ENCODE peak calls at places on chromosomes 4 and X, in six cellular contexts. C, Z, W, H, R and K are unnamed samples.

GRCh38 chrX:97238632-97239031 is 354.9 kb downstream of the RPA4 start:
- DNase-seq in H (no peak), R (peak), Z (no peak), C (peak), W (no peak), K (peak)

GRCh38 chrX:151153086-151153485 is 23.3 kb upstream of the GPR50 start:
- DNase-seq in C (peak), W (peak), H (peak), R (peak), Z (peak), K (peak)

GRCh38 chr4:101345271-101345595 is 2.1 kb downstream of the PPP3CA start:
- DNase-seq in R (peak), C (peak), W (no peak), H (no peak), Z (no peak), K (no peak)

GRCh38 chr4:28490669-28491068 is 1630.0 kb downstream of the STIM2 start:
- DNase-seq in C (no peak), W (no peak), Z (no peak), R (peak), H (no peak), K (no peak)

GRCh38 chr4:168677063-168677462 is 180.2 kb downstream of the PALLD start:
- DNase-seq in H (no peak), Z (peak), W (no peak), R (no peak), C (no peak), K (no peak)

GRCh38 chr4:78162821-78163220 is 105.7 kb downstream of the FRAS1 start:
- DNase-seq in Z (no peak), R (peak), C (no peak), H (no peak), W (no peak), K (no peak)

GRCh38 chr4:118765399-118765798 is 70.5 kb downstream of the SEC24D start:
- DNase-seq in W (peak), R (peak), C (peak), H (no peak), Z (no peak), K (peak)

GRCh38 chr4:22962186-22962786 is 269.5 kb downstream of the GBA3 start:
- DNase-seq in H (no peak), C (peak), Z (no peak), W (peak), R (peak), K (peak)

GRCh38 chr4:100421356-100421978 is 96.4 kb downstream of the EMCN start:
- DNase-seq in H (no peak), Z (no peak), C (peak), W (peak), R (peak), K (peak)

GRCh38 chrX:46649421-46650260 is 76.1 kb downstream of the CHST7 start:
- DNase-seq in C (no peak), W (peak), Z (peak), R (no peak), H (peak), K (no peak)

GRCh38 chrX:46648660-46649059 is 75.1 kb downstream of the CHST7 start:
- DNase-seq in Z (no peak), R (no peak), H (no peak), W (no peak), C (no peak), K (no peak)

DNA sequence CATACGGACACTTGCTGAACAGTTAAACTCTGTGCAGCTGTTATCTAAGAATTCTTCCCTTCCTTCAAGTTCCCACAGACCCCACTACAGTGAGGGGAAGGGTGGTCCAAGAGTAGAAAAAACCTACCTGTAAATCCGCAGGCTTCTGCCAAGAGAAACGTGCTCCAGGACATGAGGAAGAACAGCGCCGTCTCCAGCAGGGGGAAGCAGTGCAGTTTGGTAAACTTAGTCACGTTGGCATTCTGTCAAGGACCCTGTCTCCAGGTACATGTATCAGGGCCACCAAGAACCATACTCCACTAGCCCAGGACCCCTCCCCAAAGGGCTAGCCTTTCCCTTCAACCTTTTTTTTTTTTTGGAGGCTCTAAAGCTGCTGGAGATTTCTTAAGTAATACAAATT is 79.9 kb downstream of the CHST7 start:
- DNase-seq in Z (no peak), W (peak), C (no peak), R (peak), H (peak), K (peak)
- TF ChIP-seq CTCF in Z (no peak), W (peak), C (no peak), R (peak), H (peak), K (peak)

GRCh38 chrX:139360356-139360755 is 170.2 kb upstream of the F9 start:
- DNase-seq in W (no peak), Z (no peak), H (no peak), C (no peak), R (no peak), K (no peak)
- TF ChIP-seq CTCF in W (no peak), Z (no peak), H (no peak), C (no peak), R (no peak), K (no peak)

DNA sequence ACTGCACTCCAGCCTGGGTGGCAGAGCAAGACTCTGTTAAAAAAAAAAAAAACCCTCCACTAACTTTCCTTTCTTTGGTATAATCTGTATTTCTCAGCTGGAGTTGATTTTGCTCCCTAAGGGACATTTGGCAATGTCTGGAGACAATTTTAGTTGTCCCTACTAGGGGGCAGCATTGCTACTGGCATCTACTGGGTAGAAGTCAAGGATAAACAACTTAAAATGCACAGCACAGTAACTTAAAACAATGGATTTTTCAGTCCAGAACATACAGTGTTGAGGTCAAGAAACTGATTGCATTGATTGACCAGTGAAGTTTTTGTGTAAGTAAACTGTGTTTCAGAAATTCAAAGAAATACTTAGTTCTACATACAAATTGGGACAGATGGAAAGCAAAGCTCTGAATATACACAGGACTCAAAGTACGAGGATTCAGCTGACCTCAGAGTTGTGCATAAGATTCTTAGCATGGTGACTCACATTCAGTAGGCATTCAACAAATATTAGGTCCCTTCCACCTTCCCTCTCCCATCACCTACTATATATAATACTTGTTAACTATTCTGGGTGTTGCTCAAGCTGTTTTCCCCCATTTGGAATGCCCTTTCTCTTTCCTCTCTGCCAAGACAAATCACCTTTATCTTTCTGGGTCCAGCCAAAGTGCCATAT is 8.8 kb downstream of the DDX53 start:
- DNase-seq in C (peak), H (no peak), W (peak), R (peak), Z (no peak), K (peak)
- TF ChIP-seq CTCF in C (peak), H (peak), W (peak), R (peak), Z (peak), K (peak)

GRCh38 chr4:8280158-8280875 is 10.8 kb downstream of the HTRA3 start:
- DNase-seq in H (no peak), W (no peak), R (no peak), C (no peak), Z (no peak), K (no peak)

GRCh38 chr4:8282742-8283141 is 13.2 kb downstream of the HTRA3 start:
- DNase-seq in Z (no peak), R (no peak), C (no peak), W (no peak), H (no peak), K (no peak)

GRCh38 chr4:8280876-8281440 is 11.4 kb downstream of the HTRA3 start:
- DNase-seq in W (no peak), Z (no peak), R (no peak), C (no peak), H (no peak), K (no peak)

GRCh38 chr4:8282134-8282641 is 12.6 kb downstream of the HTRA3 start:
- DNase-seq in H (no peak), Z (no peak), R (no peak), W (no peak), C (no peak), K (no peak)

DNA sequence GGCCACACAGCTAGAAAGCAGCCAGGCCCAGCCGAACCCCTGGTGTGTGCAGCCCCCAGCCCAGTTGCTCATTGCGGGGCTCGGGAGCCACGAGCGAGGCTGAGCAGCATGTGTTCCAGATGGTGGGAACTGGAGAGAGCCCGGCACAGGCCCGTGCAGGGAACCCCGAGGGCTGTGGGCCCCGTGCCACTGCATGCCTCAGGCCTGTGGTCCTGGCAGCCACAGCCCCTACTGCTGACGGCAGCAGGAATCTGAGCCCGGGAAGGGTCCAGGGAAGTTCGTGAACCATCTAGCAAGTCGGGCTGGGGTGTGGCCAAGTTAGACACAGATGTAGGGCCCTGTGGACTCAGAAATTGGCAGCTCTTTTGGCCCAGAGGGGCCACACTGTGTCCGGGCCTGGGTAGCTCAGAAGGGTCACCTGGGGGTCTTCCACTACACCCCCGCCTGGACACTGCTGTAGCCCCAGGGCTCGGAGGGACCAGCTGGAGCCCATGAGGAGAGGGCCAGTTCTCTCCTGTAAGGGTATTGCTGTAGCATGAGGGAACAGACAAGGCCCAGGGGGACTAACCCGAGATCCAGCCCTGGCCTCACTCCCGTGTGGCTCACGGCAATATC is 12.1 kb downstream of the HTRA3 start:
- DNase-seq in W (no peak), R (no peak), H (no peak), Z (no peak), C (peak), K (no peak)
- TF ChIP-seq CTCF in W (no peak), R (no peak), H (no peak), Z (no peak), C (no peak), K (no peak)

DNA sequence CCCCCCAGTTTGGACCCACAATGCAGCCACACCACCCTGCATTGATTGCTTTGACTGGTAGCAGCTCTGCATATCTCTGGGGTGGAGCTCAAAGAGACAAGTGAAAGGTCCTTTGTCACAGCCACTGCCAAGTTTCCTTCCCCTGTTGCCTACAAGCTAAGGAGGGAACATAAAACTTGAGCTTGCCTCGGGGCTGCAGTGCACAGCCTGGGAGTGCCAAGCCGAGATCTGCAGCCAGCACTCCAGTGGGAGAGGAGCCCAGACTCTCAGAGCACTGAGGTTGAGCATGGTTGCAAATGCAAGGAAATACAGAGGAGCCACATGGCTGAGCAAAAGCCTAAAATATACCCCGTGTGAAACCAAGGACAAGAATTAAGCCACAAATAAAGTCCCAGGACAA is 142.2 kb downstream of the DKK2 start:
- DNase-seq in R (no peak), H (no peak), W (no peak), C (no peak), Z (no peak), K (no peak)
- TF ChIP-seq CTCF in R (no peak), H (no peak), W (no peak), C (no peak), Z (no peak), K (no peak)

GRCh38 chrX:23631136-23631535 is 36.2 kb upstream of the PRDX4 start:
- DNase-seq in C (peak), H (no peak), Z (no peak), W (no peak), R (no peak), K (no peak)

GRCh38 chrX:23637187-23637586 is 30.1 kb upstream of the PRDX4 start:
- DNase-seq in C (no peak), R (no peak), H (no peak), W (no peak), Z (no peak), K (no peak)

GRCh38 chrX:23634181-23634580 is 33.1 kb upstream of the PRDX4 start:
- DNase-seq in H (no peak), Z (no peak), W (no peak), R (peak), C (no peak), K (peak)
- TF ChIP-seq CTCF in H (peak), Z (no peak), W (peak), R (no peak), C (no peak), K (peak)

DNA sequence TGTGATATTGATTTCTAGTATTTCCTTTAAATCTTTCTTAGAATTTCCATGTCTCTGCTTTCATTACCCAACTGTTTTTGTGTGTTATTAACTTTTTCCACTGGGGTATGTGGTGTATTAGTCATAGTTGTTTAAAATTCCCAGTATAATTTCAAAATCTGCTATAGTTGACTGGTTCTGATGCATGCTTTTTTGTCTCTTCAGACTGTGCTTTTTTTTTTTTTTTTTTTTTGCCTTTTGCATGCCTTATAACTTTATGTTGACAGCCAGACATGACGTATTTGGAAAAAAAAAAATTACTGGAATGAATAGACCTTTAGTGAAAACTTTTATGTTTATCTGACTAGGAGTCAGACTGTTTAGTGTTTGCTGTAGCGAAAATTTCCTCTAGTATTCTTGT is 580.4 kb downstream of the ANKRD50 start:
- DNase-seq in H (no peak), Z (no peak), W (no peak), C (peak), R (no peak), K (no peak)
- TF ChIP-seq CTCF in H (no peak), Z (no peak), W (no peak), C (no peak), R (no peak), K (no peak)